ENCODE peak calls at places on chromosomes 16 and 17, in four cellular contexts. Z is lung, J is cardiac muscle cell, G is psoas muscle. C is an unnamed sample.

GRCh38 chr16:86865866-86866675 is 287.7 kb downstream of the FOXL1 start:
- DNase-seq in G (peak; percentile 44), J (no peak), Z (no peak), C (no peak)

GRCh38 chr16:85168732-85169256 is 56.5 kb upstream of the CIBAR2 start:
- DNase-seq in J (peak; percentile 80), G (peak; percentile 83), Z (no peak), C (peak; percentile 47)

GRCh38 chr17:63191610-63192009 is 225.6 kb downstream of the TANC2 start:
- DNase-seq in G (peak; percentile 20), Z (no peak), J (no peak), C (peak; percentile 10)

GRCh38 chr17:77124192-77124908 is 16.4 kb upstream of the SEC14L1 start:
- DNase-seq in J (peak; percentile 84), G (no peak), Z (no peak), C (no peak)

GRCh38 chr16:65121870-65122723 is at the start of gene CDH11:
- DNase-seq in G (peak; percentile 56), Z (peak; percentile 39), J (peak; percentile 96), C (peak; percentile 38)

GRCh38 chr16:67260426-67261063 is 11.8 kb downstream of the SLC9A5 start:
- DNase-seq in J (peak; percentile 77), Z (no peak), G (peak; percentile 53), C (no peak)

GRCh38 chr17:2259769-2260536 is 43.6 kb downstream of the SMG6 start:
- DNase-seq in J (no peak), Z (no peak), G (no peak), C (peak; percentile 64)

GRCh38 chr16:14284930-14285541 is 213.9 kb downstream of the MRTFB start:
- DNase-seq in G (no peak), J (peak; percentile 76), Z (no peak), C (peak; percentile 67)

GRCh38 chr16:69040144-69040909 is 65.1 kb upstream of the HAS3 start:
- DNase-seq in G (no peak), J (peak; percentile 27), Z (no peak), C (no peak)

GRCh38 chr17:74528491-74529199 is 2.6 kb downstream of the CD300LB start:
- DNase-seq in J (no peak), Z (peak; percentile 58), G (no peak), C (no peak)

GRCh38 chr17:1484586-1485310 is 7.7 kb downstream of the MYO1C start:
- DNase-seq in J (peak; percentile 62), Z (peak; percentile 69), G (no peak), C (peak; percentile 79)

GRCh38 chr16:85192736-85193493 is 80.6 kb upstream of the CIBAR2 start:
- DNase-seq in Z (no peak), G (no peak), J (no peak), C (no peak)

GRCh38 chr16:67011274-67011673 is 17.7 kb upstream of the CBFB start:
- DNase-seq in J (no peak), Z (no peak), G (no peak), C (no peak)

GRCh38 chr17:31085563-31085962 is 9.2 kb upstream of the NF1 start:
- DNase-seq in G (no peak), J (peak; percentile 83), Z (no peak), C (no peak)

GRCh38 chr17:1808649-1809048 is 21.1 kb downstream of the SMYD4 start:
- DNase-seq in G (no peak), J (no peak), Z (no peak), C (no peak)

GRCh38 chr16:265002-265529 is 10.7 kb downstream of the RGS11 start:
- DNase-seq in Z (no peak), J (no peak), G (no peak), C (no peak)

GRCh38 chr16:75065149-75065807 is 51.3 kb downstream of the LDHD start:
- DNase-seq in J (no peak), G (no peak), Z (no peak), C (peak; percentile 53)

GRCh38 chr17:1896243-1897163 is 66.7 kb downstream of the RPA1 start:
- DNase-seq in J (no peak), Z (no peak), G (no peak), C (no peak)

GRCh38 chr16:17369441-17369951 is 101.3 kb downstream of the XYLT1 start:
- DNase-seq in Z (peak; percentile 42), J (peak; percentile 18), G (no peak), C (peak; percentile 71)

GRCh38 chr17:82461827-82462524 is 3.4 kb downstream of the NARF start:
- DNase-seq in Z (no peak), G (no peak), J (no peak), C (no peak)

GRCh38 chr17:82267575-82268379 is 5.7 kb downstream of the CSNK1D start:
- DNase-seq in J (peak; percentile 94), G (peak; percentile 97), Z (peak; percentile 95), C (peak; percentile 92)

GRCh38 chr17:1108810-1109605 is 70.8 kb downstream of the ABR start:
- DNase-seq in G (peak; percentile 68), Z (no peak), J (peak; percentile 75), C (peak; percentile 67)

GRCh38 chr16:20866161-20866772 is 33.9 kb downstream of the DCUN1D3 start:
- DNase-seq in G (peak; percentile 58), Z (no peak), J (peak; percentile 85), C (peak; percentile 17)

GRCh38 chr16:20383106-20384029 is 21.2 kb downstream of the PDILT start:
- DNase-seq in J (peak; percentile 76), Z (peak; percentile 42), G (peak; percentile 16), C (peak; percentile 47)

GRCh38 chr17:49439673-49440571 is 25.2 kb upstream of the PHB1 start:
- DNase-seq in Z (no peak), J (no peak), G (no peak), C (no peak)

GRCh38 chr16:9050102-9050830 is 41.2 kb upstream of the HAPSTR1 start:
- DNase-seq in Z (no peak), G (no peak), J (peak; percentile 36), C (no peak)

GRCh38 chr17:83193336-83194188 is 114.2 kb downstream of the METRNL start:
- DNase-seq in G (peak; percentile 44), J (no peak), Z (peak; percentile 47), C (peak; percentile 8)

GRCh38 chr16:51757124-51757470 is 606.0 kb upstream of the SALL1 start:
- DNase-seq in J (no peak), Z (no peak), G (no peak), C (no peak)

GRCh38 chr17:75239778-75240393 is 21.5 kb downstream of the GGA3 start:
- DNase-seq in G (no peak), J (no peak), Z (no peak), C (no peak)

GRCh38 chr16:25065899-25066298 is 45.6 kb upstream of the LCMT1 start:
- DNase-seq in J (no peak), G (no peak), Z (no peak), C (no peak)

GRCh38 chr17:61458491-61459433 is 6.5 kb downstream of the TBX4 start:
- DNase-seq in J (no peak), G (no peak), Z (no peak), C (no peak)

GRCh38 chr16:6663668-6664067 is 669.0 kb upstream of the RBFOX1 start:
- DNase-seq in J (no peak), G (no peak), Z (no peak), C (no peak)

GRCh38 chr17:81034168-81034777 is 678 bp upstream of the BAIAP2 start:
- DNase-seq in Z (no peak), G (no peak), J (no peak), C (no peak)

GRCh38 chr17:75087558-75088453 is at the start of gene SLC16A5:
- DNase-seq in G (peak; percentile 92), J (peak; percentile 93), Z (peak; percentile 95), C (peak; percentile 94)

GRCh38 chr17:58136669-58137279 is 11.4 kb upstream of the OR4D1 start:
- DNase-seq in J (peak; percentile 2), Z (no peak), G (no peak), C (no peak)

GRCh38 chr17:34386925-34387550 is 24.0 kb upstream of the CCL1 start:
- DNase-seq in G (no peak), J (peak; percentile 65), Z (no peak), C (no peak)

GRCh38 chr17:77281024-77281903 is 140.5 kb downstream of the SEC14L1 start:
- DNase-seq in G (peak; percentile 52), J (peak; percentile 58), Z (peak; percentile 52), C (peak; percentile 73)

GRCh38 chr16:79163666-79164377 is 436.7 kb downstream of the MAF start:
- DNase-seq in Z (no peak), J (no peak), G (no peak), C (peak; percentile 37)
- H3K27ac ChIP-seq in Z (peak overlapping the region; percentile 35), J (no peak overlapping the region), G (no peak overlapping the region), C (no peak overlapping the region)

GRCh38 chr17:39997543-39997942 is 16.9 kb downstream of the PSMD3 start:
- DNase-seq in Z (no peak), J (no peak), G (no peak), C (no peak)
- H3K36me3 ChIP-seq in Z (peaks cover 31% of the 10 kb centered on the region), J (peaks cover 31% of the 10 kb centered on the region), G (peaks cover 15% of the 10 kb centered on the region), C (peaks cover 38% of the 10 kb centered on the region)

DNA sequence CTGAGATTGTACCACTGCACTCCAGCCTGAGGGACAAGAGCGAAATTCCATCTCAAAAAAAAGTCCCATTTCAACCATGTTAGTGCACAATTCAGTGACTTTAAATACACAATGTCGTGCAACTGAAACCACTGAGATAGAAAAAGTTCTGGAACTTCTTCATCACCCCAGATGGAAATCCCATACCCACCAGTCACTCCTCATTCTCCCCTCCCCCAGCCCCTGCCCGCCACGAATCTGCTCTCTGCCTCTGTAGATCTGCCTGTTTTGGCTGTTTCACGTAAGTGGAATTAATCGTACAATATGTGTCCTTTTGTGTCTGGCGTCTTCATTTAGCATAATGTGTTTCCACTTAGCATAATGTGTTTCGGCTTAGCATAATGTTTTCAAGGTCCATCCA is 3.6 kb upstream of the SPPL2C start:
- DNase-seq in J (no peak), G (peak; percentile 0), Z (no peak), C (no peak)
- TF ChIP-seq CTCF in J (no peak), G (no peak), Z (no peak), C (no peak)

GRCh38 chr17:16466407-16466806 is 25.6 kb downstream of the LRRC75A start:
- DNase-seq in G (no peak), Z (no peak), J (no peak), C (peak; percentile 55)
- H3K27ac ChIP-seq in G (no peak overlapping the region), Z (no peak overlapping the region), J (no peak overlapping the region), C (peak overlapping the region; percentile 80)

GRCh38 chr16:77974883-77975282 is 47.5 kb upstream of the CLEC3A start:
- DNase-seq in G (no peak), Z (no peak), J (no peak), C (no peak)
- H3K36me3 ChIP-seq in G (no peaks in the 10 kb centered on the region), Z (no peaks in the 10 kb centered on the region), J (no peaks in the 10 kb centered on the region), C (no peaks in the 10 kb centered on the region)

GRCh38 chr17:27414686-27415085 is 41.6 kb upstream of the KSR1 start:
- DNase-seq in J (no peak), Z (no peak), G (no peak), C (no peak)
- TF ChIP-seq CTCF in J (no peak), Z (no peak), G (no peak), C (no peak)

DNA sequence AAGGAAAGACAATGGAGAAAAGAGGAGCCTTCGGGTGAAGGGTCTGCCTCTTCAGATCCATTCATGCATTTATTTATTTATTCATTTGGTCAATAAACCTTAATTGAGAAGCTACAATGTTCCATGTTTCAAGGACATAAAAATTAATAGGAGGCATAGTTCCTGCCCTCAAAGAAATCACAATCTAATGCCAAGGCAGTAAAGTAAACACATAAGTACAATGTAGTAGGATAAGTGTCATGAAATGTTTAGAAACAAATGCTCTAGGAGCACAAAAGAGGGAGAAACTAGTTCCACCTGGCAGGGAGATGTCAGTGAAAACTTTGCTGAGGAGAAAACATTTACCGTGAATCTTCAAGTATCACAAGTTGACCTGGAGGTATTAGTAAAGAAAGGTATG is 103.5 kb upstream of the NOG start:
- DNase-seq in Z (no peak), J (no peak), G (no peak), C (no peak)
- H3K27ac ChIP-seq in Z (no peak overlapping the region), J (no peak overlapping the region), G (no peak overlapping the region), C (no peak overlapping the region)

GRCh38 chr17:68522266-68522665 is 10.0 kb downstream of the PRKAR1A start:
- DNase-seq in J (no peak), Z (no peak), G (no peak), C (no peak)
- H3K36me3 ChIP-seq in J (peaks cover 56% of the 10 kb centered on the region), Z (peaks cover 33% of the 10 kb centered on the region), G (peaks cover 30% of the 10 kb centered on the region), C (no peaks in the 10 kb centered on the region)

C was measured in transverse colon.